ENCODE peak calls at places on chromosome 11, in five cellular contexts. J, Y, A, R and Q are unnamed samples.
A peak's percentile ranks its signal among the peaks of the same experiment; 100 is the strongest.

GRCh38 chr11:87120937-87121336 is 83.2 kb downstream of the TMEM135 start:
- DNase-seq in A (no peak), Y (no peak), J (no peak), R (no peak), Q (no peak)

GRCh38 chr11:20647976-20648565 is 21.3 kb upstream of the NELL1 start:
- DNase-seq in A (peak; percentile 66), J (peak; percentile 25), R (peak; percentile 14), Y (no peak), Q (no peak)

GRCh38 chr11:99781074-99781473 is 760.3 kb downstream of the CNTN5 start:
- DNase-seq in J (no peak), Y (no peak), A (no peak), R (no peak), Q (no peak)

GRCh38 chr11:12239396-12240298 is 129.3 kb downstream of the MICAL2 start:
- DNase-seq in R (peak; percentile 78), Y (no peak), J (no peak), A (no peak), Q (no peak)

GRCh38 chr11:19673924-19674390 is 38.7 kb upstream of the NAV2 start:
- DNase-seq in R (peak; percentile 95), J (no peak), A (peak; percentile 69), Y (peak; percentile 86), Q (peak; percentile 93)

GRCh38 chr11:86196291-86196690 is 48.3 kb upstream of the EED start:
- DNase-seq in R (no peak), A (no peak), Y (no peak), J (no peak), Q (no peak)

GRCh38 chr11:43515090-43515489 is 156.4 kb downstream of the TTC17 start:
- DNase-seq in R (no peak), J (no peak), A (peak; percentile 46), Y (no peak), Q (no peak)

GRCh38 chr11:12258451-12258850 is 118.9 kb upstream of the PARVA start:
- DNase-seq in J (no peak), R (no peak), Y (no peak), A (no peak), Q (no peak)

GRCh38 chr11:110808291-110808690 is 96.1 kb upstream of the ARHGAP20 start:
- DNase-seq in R (no peak), Y (no peak), A (no peak), J (no peak), Q (no peak)

GRCh38 chr11:130598433-130598832 is 150.0 kb downstream of the ADAMTS15 start:
- DNase-seq in A (no peak), R (no peak), Y (no peak), J (no peak), Q (no peak)

GRCh38 chr11:35227551-35228341 is 88.8 kb downstream of the CD44 start:
- DNase-seq in A (no peak), J (no peak), Y (no peak), R (no peak), Q (no peak)

GRCh38 chr11:47553417-47553746 is 450 bp upstream of the CELF1 start:
- DNase-seq in A (no peak), R (no peak), J (no peak), Y (no peak), Q (no peak)
- H3K4me3 ChIP-seq in A (peak overlapping the region; percentile 94), R (peak overlapping the region; percentile 4), J (peak overlapping the region; percentile 66), Y (peak overlapping the region; percentile 94), Q (no peak overlapping the region)

DNA sequence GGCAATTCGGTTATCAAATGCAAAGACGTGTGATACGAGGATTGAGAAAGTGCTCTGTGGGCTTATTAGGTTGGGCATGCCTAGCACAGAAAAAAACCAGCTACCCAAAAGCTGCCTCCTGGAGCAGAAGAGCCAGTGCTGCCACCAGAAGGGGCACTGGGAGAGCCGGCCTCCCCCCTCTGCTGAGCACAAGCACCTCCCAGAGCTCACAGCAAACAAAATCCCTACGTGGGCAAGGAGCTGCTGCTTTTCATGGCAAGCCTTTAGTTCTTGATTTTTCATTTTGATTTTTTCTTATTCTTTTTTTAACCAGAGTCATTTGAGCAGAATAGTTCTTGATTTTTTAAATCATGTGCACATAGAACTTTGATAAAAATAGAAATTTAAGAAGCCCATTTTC is 12.8 kb downstream of the RPUSD4 start:
- DNase-seq in R (no peak), J (no peak), A (no peak), Y (no peak), Q (no peak)
- H3K4me1 ChIP-seq in R (no peaks in the 10 kb centered on the region), J (no peaks in the 10 kb centered on the region), A (no peaks in the 10 kb centered on the region), Y (no peaks in the 10 kb centered on the region), Q (no peaks in the 10 kb centered on the region)

GRCh38 chr11:115194798-115195101 is 309.5 kb downstream of the CADM1 start:
- DNase-seq in Y (no peak), A (no peak), R (no peak), J (no peak), Q (no peak)
- H3K4me3 ChIP-seq in Y (no peak overlapping the region), A (no peak overlapping the region), R (no peak overlapping the region), J (peak overlapping the region; percentile 13), Q (no peak overlapping the region)

GRCh38 chr11:1570531-1570895 is 1.6 kb downstream of the DUSP8 start:
- DNase-seq in R (no peak), A (no peak), J (no peak), Y (no peak), Q (no peak)
- H3K4me1 ChIP-seq in R (peaks cover 15% of the 10 kb centered on the region), A (peaks cover 3% of the 10 kb centered on the region), J (peaks cover 35% of the 10 kb centered on the region), Y (peaks cover 15% of the 10 kb centered on the region), Q (no peaks in the 10 kb centered on the region)

DNA sequence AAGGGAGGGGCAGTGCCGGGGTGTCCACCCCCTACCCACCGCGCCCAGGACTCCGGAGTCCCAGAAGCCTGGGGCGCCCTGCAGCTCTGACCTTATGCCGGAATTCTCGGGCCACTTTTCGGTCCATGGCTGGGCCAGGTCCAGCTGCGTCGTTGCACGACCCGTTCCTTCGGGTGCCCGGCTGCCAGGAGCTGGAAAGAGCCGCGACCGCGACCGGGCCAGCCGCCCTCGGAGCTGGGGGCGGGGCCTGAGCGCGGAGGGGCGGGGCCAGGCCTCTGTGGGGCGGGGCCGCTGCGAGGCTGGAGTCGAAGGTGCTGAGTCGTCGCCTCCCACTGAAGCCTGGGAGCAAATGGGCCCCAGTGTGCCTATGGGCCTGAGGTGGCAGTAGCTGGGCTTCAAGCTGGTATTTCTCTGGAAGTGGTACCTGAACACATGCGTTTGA is at the start of gene USH1C:
- DNase-seq in R (peak; percentile 60), Y (no peak), J (no peak), A (peak; percentile 30), Q (peak; percentile 79)
- H3K4me3 ChIP-seq in R (no peak within 1 kb of the TSS), Y (no peak within 1 kb of the TSS), J (no peak within 1 kb of the TSS), A (peak within 1 kb of the TSS; percentile 8), Q (no peak within 1 kb of the TSS)

DNA sequence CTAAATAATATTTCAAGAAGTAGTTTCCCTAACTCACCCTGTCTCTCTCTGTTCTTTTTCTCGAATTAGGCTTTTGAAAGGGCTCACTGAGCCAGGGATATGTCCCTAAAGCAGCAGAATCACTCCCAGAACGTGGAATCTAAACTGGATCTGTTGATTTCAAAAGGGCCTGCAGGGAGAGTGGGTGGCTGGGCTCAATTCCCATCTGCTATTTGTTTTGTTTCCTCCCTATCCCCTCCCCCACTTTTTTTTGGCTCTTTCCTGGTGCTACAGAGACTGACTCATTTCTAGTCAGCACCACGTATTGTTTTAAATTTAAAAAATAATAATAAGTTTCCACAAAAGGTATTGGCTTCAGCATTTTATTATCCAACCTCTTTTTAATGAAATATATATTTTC is 961.5 kb downstream of the FAM181B start:
- DNase-seq in J (no peak), Y (no peak), A (no peak), R (no peak), Q (no peak)
- H3K4me1 ChIP-seq in J (no peaks in the 10 kb centered on the region), Y (no peaks in the 10 kb centered on the region), A (no peaks in the 10 kb centered on the region), R (no peaks in the 10 kb centered on the region), Q (peaks cover 3% of the 10 kb centered on the region)

DNA sequence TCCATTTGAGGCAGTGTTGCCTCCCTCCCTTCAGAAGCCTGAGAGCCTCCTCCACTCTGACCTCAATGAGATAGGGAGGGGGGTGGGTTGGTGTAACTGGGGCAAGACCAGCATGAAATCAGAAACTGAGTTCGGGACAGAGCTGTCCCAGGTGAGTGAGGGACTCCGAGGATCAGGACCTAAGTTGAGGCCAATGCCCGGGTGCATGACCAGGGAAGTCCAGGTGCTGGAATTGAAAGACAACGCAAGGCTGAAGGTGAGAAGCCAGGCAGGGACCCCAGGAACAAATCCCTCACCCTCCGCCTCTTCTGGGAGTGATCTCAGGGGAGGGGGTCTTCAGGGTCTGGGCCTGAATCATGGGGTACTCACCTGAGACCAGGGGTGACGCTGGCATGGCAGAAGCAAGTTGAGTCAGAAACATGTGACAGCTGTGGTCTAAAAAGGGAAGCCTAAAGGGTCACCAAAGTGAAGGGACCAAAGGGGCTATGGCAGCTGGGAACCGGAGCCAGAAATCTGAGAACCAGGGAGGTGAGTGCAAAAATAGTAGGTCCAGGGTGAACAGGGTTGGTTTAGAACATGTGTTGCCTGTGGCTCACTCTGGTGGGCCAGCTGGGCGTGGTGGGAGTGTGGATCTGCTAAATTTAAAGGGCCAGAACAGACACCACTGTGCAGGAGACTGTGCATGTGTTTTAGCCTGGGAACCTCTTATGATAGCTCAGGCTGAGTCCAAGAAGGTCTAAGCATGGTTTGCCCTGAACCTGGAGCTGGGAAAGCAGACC is 41.1 kb upstream of the ZBED5 start:
- DNase-seq in A (no peak), Y (peak; percentile 77), R (no peak), J (no peak), Q (no peak)
- H3K4me3 ChIP-seq in A (no peak overlapping the region), Y (peak overlapping the region; percentile 25), R (no peak overlapping the region), J (no peak overlapping the region), Q (no peak overlapping the region)